ENCODE peak calls at places on chromosomes 6 and 20, in nine cellular contexts. H, G, M, F, X, B, C, T and Q are unnamed samples.

GRCh38 chr20:31260326-31260932 is 3.0 kb downstream of the DEFB115 start:
- DNase-seq in M (no peak), C (no peak), T (no peak), B (peak; percentile 33), G (no peak), X (peak; percentile 44), H (no peak), F (no peak), Q (no peak)

GRCh38 chr6:154112181-154112809 is 73.3 kb downstream of the OPRM1 start:
- DNase-seq in T (no peak), H (no peak), G (no peak), B (no peak), F (no peak), C (peak; percentile 4), M (no peak), X (no peak), Q (no peak)

GRCh38 chr6:44921787-44922186 is 406.3 kb upstream of the RUNX2 start:
- DNase-seq in T (no peak), G (no peak), M (peak; percentile 24), C (no peak), F (no peak), X (no peak), H (no peak), B (no peak), Q (no peak)

GRCh38 chr20:14657231-14657630 is 319.8 kb upstream of the FLRT3 start:
- DNase-seq in T (no peak), C (no peak), H (no peak), B (no peak), F (no peak), M (no peak), X (peak; percentile 13), G (no peak), Q (no peak)

GRCh38 chr6:39493717-39494116 is 171.2 kb upstream of the KCNK16 start:
- DNase-seq in F (no peak), H (no peak), T (peak; percentile 33), M (no peak), C (peak; percentile 8), X (no peak), G (no peak), B (no peak), Q (no peak)

GRCh38 chr6:111524252-111524651 is 41.2 kb upstream of the REV3L start:
- DNase-seq in M (no peak), H (no peak), F (no peak), C (no peak), X (no peak), G (no peak), T (no peak), B (no peak), Q (no peak)

GRCh38 chr20:40797425-40797824 is 108.4 kb upstream of the MAFB start:
- DNase-seq in C (peak; percentile 22), X (peak; percentile 44), G (no peak), B (peak; percentile 23), F (no peak), H (no peak), M (no peak), T (peak; percentile 14), Q (no peak)

GRCh38 chr6:148438593-148438992 is 96.0 kb downstream of the SASH1 start:
- DNase-seq in X (no peak), G (no peak), T (peak; percentile 77), H (no peak), B (no peak), C (peak; percentile 84), F (no peak), M (no peak), Q (no peak)

GRCh38 chr20:10696650-10697049 is 22.9 kb upstream of the JAG1 start:
- DNase-seq in C (no peak), G (no peak), T (no peak), H (no peak), B (no peak), M (no peak), F (no peak), X (no peak), Q (peak; percentile 23)

GRCh38 chr6:79868098-79868722 is 79.1 kb downstream of the ELOVL4 start:
- DNase-seq in M (no peak), G (peak; percentile 52), F (peak; percentile 19), B (peak; percentile 76), C (peak; percentile 75), T (peak; percentile 82), X (peak; percentile 87), H (peak; percentile 69), Q (peak; percentile 54)

GRCh38 chr6:16503919-16504554 is 257.2 kb downstream of the ATXN1 start:
- DNase-seq in M (no peak), C (no peak), X (no peak), F (no peak), T (no peak), B (no peak), G (no peak), H (no peak), Q (no peak)

GRCh38 chr6:16222826-16223225 is 15.6 kb upstream of the GMPR start:
- DNase-seq in M (no peak), F (no peak), C (no peak), X (no peak), B (no peak), H (no peak), T (no peak), G (no peak), Q (no peak)

GRCh38 chr6:7148100-7148822 is 40.5 kb downstream of the RREB1 start:
- DNase-seq in M (no peak), H (no peak), X (no peak), C (peak; percentile 85), T (no peak), G (no peak), B (no peak), F (no peak), Q (no peak)

GRCh38 chr6:74128536-74128935 is 432.5 kb downstream of the CD109 start:
- DNase-seq in C (peak; percentile 16), G (no peak), M (no peak), T (peak; percentile 10), F (no peak), B (no peak), H (no peak), X (no peak), Q (no peak)

GRCh38 chr6:111992851-111993250 is 61.1 kb upstream of the CCN6 start:
- DNase-seq in F (peak; percentile 64), C (peak; percentile 56), B (no peak), M (no peak), X (no peak), G (no peak), T (peak; percentile 64), H (no peak), Q (no peak)

GRCh38 chr20:17664025-17664638 is 17.9 kb downstream of the RRBP1 start:
- DNase-seq in H (no peak), G (peak; percentile 19), T (no peak), C (peak; percentile 65), M (no peak), X (no peak), F (no peak), B (no peak), Q (no peak)

GRCh38 chr6:107108201-107108890 is 7.0 kb downstream of the BEND3 start:
- DNase-seq in B (no peak), C (no peak), G (no peak), X (no peak), M (no peak), T (no peak), F (no peak), H (no peak), Q (no peak)

GRCh38 chr6:18976966-18977365 is 589.8 kb downstream of the RNF144B start:
- DNase-seq in T (no peak), G (no peak), M (no peak), H (no peak), F (no peak), X (no peak), B (no peak), C (no peak), Q (no peak)

GRCh38 chr6:157558049-157558448 is 177.1 kb downstream of the ZDHHC14 start:
- DNase-seq in M (no peak), X (no peak), G (no peak), C (no peak), F (no peak), T (peak; percentile 16), H (no peak), B (no peak), Q (no peak)

GRCh38 chr6:44002591-44003344 is 124.5 kb downstream of the MRPL14 start:
- DNase-seq in G (peak; percentile 82), X (peak; percentile 91), B (no peak), F (peak; percentile 46), T (no peak), M (peak; percentile 64), C (peak; percentile 50), H (no peak), Q (peak; percentile 81)

GRCh38 chr6:46626228-46626909 is 26.2 kb downstream of the CYP39A1 start:
- DNase-seq in X (peak; percentile 24), C (peak; percentile 53), B (peak; percentile 22), F (no peak), H (no peak), T (peak; percentile 47), M (no peak), G (peak; percentile 27), Q (peak; percentile 25)
- TF ChIP-seq CTCF in X (peak; percentile 76), C (peak; percentile 70), B (peak; percentile 66), F (peak; percentile 15), H (peak; percentile 32), T (peak; percentile 60), M (peak; percentile 83), G (peak; percentile 40), Q (peak; percentile 65)

DNA sequence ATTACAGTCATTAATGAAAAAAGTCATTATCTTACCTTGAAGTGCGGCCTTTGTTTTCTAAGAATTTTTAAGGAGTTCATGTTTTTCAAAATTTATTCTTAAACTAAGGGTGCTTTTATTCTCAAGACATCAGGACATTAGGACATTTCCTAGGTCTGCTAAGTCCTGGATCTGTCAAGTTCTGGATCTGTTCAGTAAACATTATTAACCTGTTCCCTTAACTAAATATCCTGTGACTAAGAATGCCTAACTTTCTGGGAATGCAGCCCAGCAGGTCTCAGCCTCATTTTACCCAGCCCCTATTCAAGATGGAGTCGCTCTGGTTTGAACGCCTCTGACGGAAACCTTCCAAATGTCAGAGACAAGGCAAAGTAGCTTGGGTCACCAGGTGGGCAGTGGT is 302.6 kb downstream of the SYNE1 start:
- DNase-seq in F (no peak), H (no peak), M (no peak), C (no peak), T (no peak), G (no peak), B (no peak), X (no peak), Q (no peak)
- TF ChIP-seq CTCF in F (no peak), H (no peak), M (no peak), C (no peak), T (no peak), G (no peak), B (no peak), X (no peak), Q (no peak)

GRCh38 chr6:42104807-42105713 is 37.4 kb downstream of the C6orf132 start:
- DNase-seq in H (no peak), G (no peak), T (no peak), F (no peak), C (no peak), B (no peak), M (no peak), X (no peak), Q (no peak)
- TF ChIP-seq CTCF in H (no peak), G (no peak), T (no peak), F (no peak), C (no peak), B (no peak), M (no peak), X (no peak), Q (no peak)

DNA sequence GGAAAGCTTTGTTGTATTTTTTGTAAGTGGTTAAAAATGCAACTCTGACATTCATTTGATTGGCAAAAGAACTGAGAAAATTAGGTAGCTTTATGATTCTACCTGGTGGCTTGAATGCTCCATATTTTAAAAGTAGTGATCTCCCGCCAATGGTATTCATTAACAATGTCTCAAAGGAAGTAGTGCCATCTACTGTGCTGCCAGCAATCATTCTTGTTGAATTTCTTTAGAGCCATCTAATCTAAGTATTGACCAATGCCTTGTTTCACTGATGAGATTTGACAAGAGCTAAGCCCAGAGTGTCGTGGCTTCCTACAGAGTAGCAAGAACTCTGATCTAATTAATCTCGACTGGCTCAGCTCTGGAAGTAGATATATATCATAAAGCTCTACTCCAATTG is 696.7 kb downstream of the C6orf118 start:
- DNase-seq in X (no peak), F (no peak), G (no peak), T (no peak), H (no peak), C (no peak), B (no peak), M (no peak), Q (no peak)
- TF ChIP-seq CTCF in X (no peak), F (no peak), G (no peak), T (no peak), H (no peak), C (no peak), B (no peak), M (peak; percentile 34), Q (no peak)